ENCODE peak calls at places on chromosome 9, in eight cellular contexts. V is K562; F is brain microvascular endothelial cell; I is NB4; Y is uterus; W is CD8-positive, alpha-beta memory T cell; L is lower lobe of right lung; U is heart left ventricle. K is an unnamed sample.

GRCh38 chr9:2777454-2777853 is 60.1 kb downstream of the KCNV2 start:
- DNase-seq in L (no peak), F (no peak), W (no peak), I (no peak), Y (no peak), V (no peak), U (no peak), K (no peak)

GRCh38 chr9:135443811-135444470 is 35.6 kb upstream of the PPP1R26 start:
- DNase-seq in V (peak; percentile 24), W (no peak), U (no peak), I (no peak), Y (no peak), F (no peak), L (peak; percentile 56), K (no peak)

GRCh38 chr9:23825143-23825531 is 903 bp downstream of the ELAVL2 start:
- DNase-seq in I (no peak), W (no peak), V (no peak), Y (no peak), U (no peak), L (no peak), F (no peak), K (no peak)

GRCh38 chr9:23308114-23308513 is 517.9 kb downstream of the ELAVL2 start:
- DNase-seq in U (no peak), F (no peak), L (no peak), V (no peak), I (no peak), Y (no peak), W (no peak), K (no peak)

GRCh38 chr9:98706651-98707103 is 2.1 kb downstream of the GABBR2 start:
- DNase-seq in L (no peak), V (no peak), U (no peak), Y (no peak), F (peak; percentile 3), W (no peak), I (peak; percentile 14), K (no peak)

GRCh38 chr9:78031271-78031825 is at the start of gene GNAQ:
- DNase-seq in F (no peak), I (peak; percentile 56), W (peak; percentile 20), L (peak; percentile 56), Y (peak; percentile 36), V (no peak), U (peak; percentile 38), K (peak; percentile 45)

GRCh38 chr9:4810565-4810964 is 17.8 kb downstream of the RCL1 start:
- DNase-seq in Y (no peak), I (no peak), F (no peak), U (no peak), W (no peak), V (no peak), L (no peak), K (no peak)

GRCh38 chr9:108041551-108041950 is 552.0 kb upstream of the KLF4 start:
- DNase-seq in I (no peak), V (no peak), W (no peak), U (no peak), F (peak; percentile 73), L (no peak), Y (no peak), K (no peak)

GRCh38 chr9:95528908-95529502 is 12.2 kb upstream of the PTCH1 start:
- DNase-seq in L (no peak), F (no peak), I (no peak), W (no peak), Y (no peak), U (no peak), V (no peak), K (peak; percentile 55)

GRCh38 chr9:134332841-134333233 is 6.6 kb downstream of the RXRA start:
- DNase-seq in Y (no peak), W (no peak), F (no peak), V (no peak), U (no peak), I (no peak), L (no peak), K (no peak)

GRCh38 chr9:128048663-128049062 is 18.5 kb downstream of the NAIF1 start:
- DNase-seq in W (no peak), Y (no peak), L (no peak), U (no peak), V (no peak), F (no peak), I (no peak), K (no peak)

GRCh38 chr9:98523231-98523901 is 185.4 kb downstream of the GABBR2 start:
- DNase-seq in U (no peak), F (peak; percentile 27), L (no peak), Y (no peak), V (peak; percentile 37), I (no peak), W (no peak), K (no peak)

GRCh38 chr9:88076286-88077070 is 61.8 kb downstream of the SPATA31C2 start:
- DNase-seq in I (peak; percentile 73), L (peak; percentile 90), F (peak; percentile 59), W (no peak), U (peak; percentile 84), Y (peak; percentile 69), V (peak; percentile 47), K (peak; percentile 72)

GRCh38 chr9:108333406-108334031 is 522.3 kb downstream of the ACTL7B start:
- DNase-seq in U (no peak), V (no peak), I (no peak), L (no peak), W (no peak), F (no peak), Y (no peak), K (no peak)

GRCh38 chr9:78235296-78235770 is 542 bp upstream of the CEP78 start:
- DNase-seq in Y (no peak), L (no peak), U (no peak), F (peak; percentile 41), W (no peak), V (no peak), I (peak; percentile 17), K (no peak)

GRCh38 chr9:111959468-111959941 is 62.9 kb downstream of the UGCG start:
- DNase-seq in F (peak; percentile 89), Y (no peak), W (no peak), U (peak; percentile 51), V (peak; percentile 63), L (peak; percentile 63), I (no peak), K (no peak)

GRCh38 chr9:131276891-131277672 is 772 bp upstream of the FAM78A start:
- DNase-seq in U (peak; percentile 59), I (peak; percentile 77), F (no peak), L (no peak), W (peak; percentile 38), V (peak; percentile 92), Y (no peak), K (no peak)

GRCh38 chr9:29332789-29333188 is 1759.5 kb upstream of the C9orf72 start:
- DNase-seq in U (no peak), Y (no peak), F (peak; percentile 53), I (no peak), L (no peak), V (no peak), W (no peak), K (no peak)

GRCh38 chr9:12859704-12860251 is 85.0 kb downstream of the LURAP1L start:
- DNase-seq in L (no peak), W (no peak), I (no peak), F (peak; percentile 65), V (no peak), U (no peak), Y (no peak), K (no peak)

GRCh38 chr9:125977223-125977622 is 230.1 kb downstream of the PBX3 start:
- DNase-seq in I (no peak), Y (no peak), L (no peak), F (no peak), W (no peak), U (no peak), V (no peak), K (no peak)

DNA sequence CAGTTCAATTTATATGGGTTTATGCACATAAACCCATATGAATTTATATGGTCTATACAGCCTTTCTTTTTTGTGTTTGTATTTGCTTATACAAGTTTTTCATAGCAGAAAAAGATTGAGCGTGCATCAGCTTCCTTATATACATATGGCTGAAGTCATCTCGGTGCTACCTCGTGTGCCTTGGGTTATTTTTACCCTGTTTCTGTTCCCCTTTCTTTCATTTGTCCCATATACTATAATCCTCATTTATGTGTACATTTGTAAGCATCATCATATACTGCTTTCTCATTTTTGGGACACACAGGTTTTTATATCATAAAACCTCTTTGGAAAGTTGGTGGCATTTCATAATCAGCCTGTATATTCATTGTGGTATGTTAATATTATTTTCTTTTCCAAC is 107.8 kb upstream of the ADAMTSL1 start:
- DNase-seq in F (no peak), I (no peak), Y (no peak), U (no peak), W (no peak), V (no peak), L (no peak), K (no peak)
- H3K4me3 ChIP-seq in F (no peak overlapping the region), I (no peak overlapping the region), Y (no peak overlapping the region), U (no peak overlapping the region), W (no peak overlapping the region), V (no peak overlapping the region), L (no peak overlapping the region), K (no peak overlapping the region)

GRCh38 chr9:113566712-113567071 is 103.2 kb downstream of the RGS3 start:
- DNase-seq in L (peak; percentile 80), F (no peak), W (no peak), I (no peak), U (peak; percentile 86), V (no peak), Y (peak; percentile 12), K (no peak)
- H3K4me3 ChIP-seq in L (no peak overlapping the region), F (no peak overlapping the region), W (no peak overlapping the region), I (no peak overlapping the region), U (no peak overlapping the region), V (no peak overlapping the region), Y (no peak overlapping the region), K (no peak overlapping the region)

DNA sequence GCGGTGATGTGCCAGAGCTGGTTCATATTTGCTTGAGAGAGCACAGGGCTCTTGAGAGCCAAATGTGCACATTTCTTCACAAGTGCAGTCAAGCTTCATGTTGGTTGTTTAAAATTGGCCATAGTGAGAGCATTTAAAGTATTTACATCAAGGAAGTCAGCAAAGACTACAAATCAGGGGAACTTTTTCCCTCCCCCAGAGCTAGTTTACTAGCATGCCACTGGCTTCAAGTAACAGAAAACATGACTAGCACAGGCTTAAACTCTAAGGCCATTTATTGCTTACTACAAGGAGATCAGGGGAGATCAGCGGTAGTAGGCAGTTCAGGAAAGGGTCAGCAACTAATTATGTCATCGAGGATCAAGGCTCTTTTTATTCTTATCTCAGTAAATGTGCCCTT is 11.0 kb upstream of the CCDC171 start:
- DNase-seq in V (no peak), Y (no peak), L (no peak), W (no peak), U (no peak), I (no peak), F (no peak), K (no peak)
- H3K4me3 ChIP-seq in V (no peak overlapping the region), Y (no peak overlapping the region), L (no peak overlapping the region), W (no peak overlapping the region), U (no peak overlapping the region), I (no peak overlapping the region), F (no peak overlapping the region), K (no peak overlapping the region)

DNA sequence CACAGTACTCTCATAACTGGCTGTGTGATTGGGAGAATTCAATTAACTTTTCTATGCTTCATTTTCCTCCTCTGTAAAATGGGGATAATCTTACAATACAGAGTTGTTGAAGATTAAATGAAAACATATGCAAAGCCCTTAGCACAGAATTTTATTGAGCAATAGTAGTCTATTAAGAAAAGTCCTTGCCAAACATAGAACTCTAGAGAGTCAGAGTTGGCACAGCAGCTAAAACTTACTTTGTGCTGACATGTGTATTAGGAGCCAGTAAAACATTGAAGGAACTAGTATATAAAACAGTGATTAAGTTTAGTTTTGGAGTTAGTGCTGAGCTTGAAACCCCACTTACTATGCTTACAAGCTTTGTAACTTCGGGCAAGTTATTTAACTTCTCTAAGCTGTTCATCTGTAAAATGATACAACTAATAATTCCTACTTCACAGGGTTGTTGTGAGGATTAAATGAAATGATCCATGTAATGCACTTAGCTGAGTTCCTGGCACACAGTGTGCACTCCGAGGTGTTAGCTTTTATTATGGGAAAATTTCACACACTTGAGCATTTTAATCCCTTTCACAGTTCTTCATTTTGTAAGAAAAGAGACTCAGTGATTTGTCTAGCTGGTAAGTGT is 20.0 kb upstream of the GRIN3A start:
- DNase-seq in L (no peak), I (no peak), V (no peak), F (no peak), W (no peak), Y (no peak), U (no peak), K (no peak)
- H3K4me3 ChIP-seq in L (no peak overlapping the region), I (no peak overlapping the region), V (no peak overlapping the region), F (no peak overlapping the region), W (no peak overlapping the region), Y (no peak overlapping the region), U (no peak overlapping the region), K (no peak overlapping the region)

K was measured in dorsolateral prefrontal cortex.